ENCODE peak calls at places on chromosomes 3 and 15, in six cellular contexts. One of them, this sample, is unnamed.

GRCh38 chr3:11238057-11238456 is 34.1 kb upstream of the ATG7 start:
- DNase-seq in hepatocyte: peak; percentile 23
- DNase-seq in IMR-90: peak; percentile 95
- DNase-seq in RWPE2: no peak
- DNase-seq in AG10803: peak; percentile 94
- DNase-seq in endothelial cell of umbilical vein: peak; percentile 48
- DNase-seq in this sample: no peak

GRCh38 chr3:242986-243706 is 46.6 kb downstream of the CHL1 start:
- DNase-seq in hepatocyte: no peak
- DNase-seq in IMR-90: peak; percentile 92
- DNase-seq in RWPE2: no peak
- DNase-seq in AG10803: peak; percentile 2
- DNase-seq in endothelial cell of umbilical vein: no peak
- DNase-seq in this sample: no peak

GRCh38 chr15:74060251-74060650 is 22.1 kb downstream of the GOLGA6A start:
- DNase-seq in hepatocyte: no peak
- DNase-seq in IMR-90: no peak
- DNase-seq in RWPE2: peak; percentile 47
- DNase-seq in AG10803: no peak
- DNase-seq in endothelial cell of umbilical vein: no peak
- DNase-seq in this sample: no peak

GRCh38 chr15:88909956-88910831 is 3.0 kb downstream of the MFGE8 start:
- DNase-seq in hepatocyte: no peak
- DNase-seq in IMR-90: no peak
- DNase-seq in RWPE2: no peak
- DNase-seq in AG10803: peak; percentile 73
- DNase-seq in endothelial cell of umbilical vein: no peak
- DNase-seq in this sample: no peak

GRCh38 chr3:111652492-111653180 is 57.5 kb upstream of the ZBED2 start:
- DNase-seq in hepatocyte: no peak
- DNase-seq in IMR-90: no peak
- DNase-seq in RWPE2: no peak
- DNase-seq in AG10803: no peak
- DNase-seq in endothelial cell of umbilical vein: no peak
- DNase-seq in this sample: no peak

GRCh38 chr3:198064420-198064819 is 104.4 kb downstream of the LMLN start:
- DNase-seq in hepatocyte: no peak
- DNase-seq in IMR-90: no peak
- DNase-seq in RWPE2: no peak
- DNase-seq in AG10803: no peak
- DNase-seq in endothelial cell of umbilical vein: no peak
- DNase-seq in this sample: no peak

GRCh38 chr3:132399054-132399929 is 18.0 kb upstream of the DNAJC13 start:
- DNase-seq in hepatocyte: peak; percentile 68
- DNase-seq in IMR-90: peak; percentile 68
- DNase-seq in RWPE2: no peak
- DNase-seq in AG10803: peak; percentile 69
- DNase-seq in endothelial cell of umbilical vein: peak; percentile 58
- DNase-seq in this sample: no peak

GRCh38 chr15:41975679-41976078 is 3.3 kb upstream of the EHD4 start:
- DNase-seq in hepatocyte: no peak
- DNase-seq in IMR-90: no peak
- DNase-seq in RWPE2: no peak
- DNase-seq in AG10803: no peak
- DNase-seq in endothelial cell of umbilical vein: no peak
- DNase-seq in this sample: no peak

GRCh38 chr15:91627473-91628309 is 225.8 kb upstream of the SLCO3A1 start:
- DNase-seq in hepatocyte: peak; percentile 8
- DNase-seq in IMR-90: peak; percentile 10
- DNase-seq in RWPE2: no peak
- DNase-seq in AG10803: peak; percentile 59
- DNase-seq in endothelial cell of umbilical vein: no peak
- DNase-seq in this sample: no peak

GRCh38 chr15:67807141-67807540 is 18.2 kb upstream of the SKOR1 start:
- DNase-seq in hepatocyte: no peak
- DNase-seq in IMR-90: no peak
- DNase-seq in RWPE2: no peak
- DNase-seq in AG10803: no peak
- DNase-seq in endothelial cell of umbilical vein: no peak
- DNase-seq in this sample: no peak

GRCh38 chr3:30401971-30402370 is 204.4 kb upstream of the TGFBR2 start:
- DNase-seq in hepatocyte: no peak
- DNase-seq in IMR-90: peak; percentile 66
- DNase-seq in RWPE2: no peak
- DNase-seq in AG10803: peak; percentile 45
- DNase-seq in endothelial cell of umbilical vein: no peak
- DNase-seq in this sample: no peak

GRCh38 chr15:78642341-78642740 is 1.3 kb upstream of the CHRNB4 start:
- DNase-seq in hepatocyte: no peak
- DNase-seq in IMR-90: no peak
- DNase-seq in RWPE2: no peak
- DNase-seq in AG10803: no peak
- DNase-seq in endothelial cell of umbilical vein: no peak
- DNase-seq in this sample: no peak

GRCh38 chr3:126110431-126111125 is 26.7 kb upstream of the SLC41A3 start:
- DNase-seq in hepatocyte: peak; percentile 1
- DNase-seq in IMR-90: no peak
- DNase-seq in RWPE2: no peak
- DNase-seq in AG10803: no peak
- DNase-seq in endothelial cell of umbilical vein: no peak
- DNase-seq in this sample: no peak

GRCh38 chr3:138829097-138829496 is 5.6 kb downstream of the PIK3CB start:
- DNase-seq in hepatocyte: no peak
- DNase-seq in IMR-90: no peak
- DNase-seq in RWPE2: no peak
- DNase-seq in AG10803: no peak
- DNase-seq in endothelial cell of umbilical vein: no peak
- DNase-seq in this sample: no peak

GRCh38 chr3:138833908-138834358 is 795 bp downstream of the PIK3CB start:
- DNase-seq in hepatocyte: no peak
- DNase-seq in IMR-90: peak; percentile 24
- DNase-seq in RWPE2: no peak
- DNase-seq in AG10803: peak; percentile 44
- DNase-seq in endothelial cell of umbilical vein: peak; percentile 48
- DNase-seq in this sample: no peak

GRCh38 chr3:138834359-138835176 is at the start of gene PIK3CB:
- DNase-seq in hepatocyte: peak; percentile 96
- DNase-seq in IMR-90: peak; percentile 62
- DNase-seq in RWPE2: peak; percentile 86
- DNase-seq in AG10803: peak; percentile 81
- DNase-seq in endothelial cell of umbilical vein: peak; percentile 85
- DNase-seq in this sample: peak; percentile 95

GRCh38 chr3:138827222-138827621 is 7.5 kb downstream of the PIK3CB start:
- DNase-seq in hepatocyte: no peak
- DNase-seq in IMR-90: no peak
- DNase-seq in RWPE2: no peak
- DNase-seq in AG10803: no peak
- DNase-seq in endothelial cell of umbilical vein: no peak
- DNase-seq in this sample: no peak

GRCh38 chr3:138829886-138830510 is 4.7 kb downstream of the PIK3CB start:
- DNase-seq in hepatocyte: no peak
- DNase-seq in IMR-90: no peak
- DNase-seq in RWPE2: no peak
- DNase-seq in AG10803: no peak
- DNase-seq in endothelial cell of umbilical vein: no peak
- DNase-seq in this sample: no peak
- H3K4me3 ChIP-seq in hepatocyte: no peak overlapping the region
- H3K4me3 ChIP-seq in IMR-90: no peak overlapping the region
- H3K4me3 ChIP-seq in RWPE2: no peak overlapping the region
- H3K4me3 ChIP-seq in AG10803: no peak overlapping the region
- H3K4me3 ChIP-seq in endothelial cell of umbilical vein: no peak overlapping the region
- H3K4me3 ChIP-seq in this sample: no peak overlapping the region

DNA sequence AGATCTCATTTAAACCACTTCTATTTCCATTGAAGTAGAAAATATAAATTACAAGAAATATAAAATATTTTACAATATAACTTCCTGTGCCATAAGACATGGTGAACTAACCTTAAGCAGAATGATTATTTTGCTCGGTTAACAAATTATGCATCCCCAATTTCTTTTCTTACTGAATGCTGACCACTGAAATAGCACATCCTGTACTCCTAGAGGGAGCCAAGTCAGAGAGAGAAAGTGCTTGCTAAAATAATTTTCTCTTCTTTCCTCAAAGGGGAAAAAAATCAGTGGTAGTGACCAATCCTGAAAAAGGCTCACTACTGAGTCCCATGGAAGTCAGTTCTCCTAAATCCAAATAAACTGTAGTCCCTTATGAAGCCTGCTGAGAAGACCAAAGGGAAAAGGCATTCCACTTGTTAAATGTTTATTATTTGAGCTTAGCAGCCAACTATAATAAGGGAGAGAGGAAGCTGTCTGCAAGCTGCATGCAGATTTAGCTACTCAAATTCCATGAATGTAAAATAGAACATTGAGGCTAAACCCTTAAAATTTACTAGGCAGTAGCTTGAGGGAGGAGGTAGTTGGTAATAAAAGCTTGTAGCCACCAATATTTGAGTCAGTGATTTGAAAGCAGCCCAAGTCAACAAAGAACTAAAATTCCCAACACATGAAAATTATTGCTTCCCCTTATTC is 33.1 kb downstream of the CEP152 start:
- DNase-seq in hepatocyte: no peak
- DNase-seq in IMR-90: peak; percentile 38
- DNase-seq in RWPE2: no peak
- DNase-seq in AG10803: no peak
- DNase-seq in endothelial cell of umbilical vein: no peak
- DNase-seq in this sample: no peak
- TF ChIP-seq CTCF in hepatocyte: no peak
- TF ChIP-seq CTCF in IMR-90: no peak
- TF ChIP-seq CTCF in RWPE2: no peak
- TF ChIP-seq CTCF in AG10803: no peak
- TF ChIP-seq CTCF in endothelial cell of umbilical vein: no peak
- TF ChIP-seq CTCF in this sample: no peak

DNA sequence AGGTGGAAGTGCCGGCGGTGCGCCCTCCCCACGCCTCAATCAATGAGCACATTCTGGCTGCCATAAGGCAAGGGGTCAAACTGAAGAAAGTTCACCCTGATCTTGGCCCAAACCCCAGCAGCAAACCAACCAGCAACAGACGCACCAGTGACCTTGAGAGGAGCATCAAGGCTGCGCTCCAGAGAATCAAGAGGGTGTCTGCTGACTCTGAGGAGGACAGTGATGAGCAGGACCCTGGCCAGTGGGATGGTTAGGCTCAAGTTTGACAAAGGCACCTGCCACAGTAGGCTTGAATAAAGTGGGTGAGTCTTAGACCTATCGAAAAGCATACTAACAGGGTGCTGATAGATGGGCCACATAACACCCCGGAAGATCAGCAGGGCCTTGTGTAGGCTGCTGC is 23.9 kb downstream of the WHAMM start:
- DNase-seq in hepatocyte: no peak
- DNase-seq in IMR-90: no peak
- DNase-seq in RWPE2: no peak
- DNase-seq in AG10803: no peak
- DNase-seq in endothelial cell of umbilical vein: no peak
- DNase-seq in this sample: no peak
- H3K4me3 ChIP-seq in hepatocyte: no peak overlapping the region
- H3K4me3 ChIP-seq in IMR-90: no peak overlapping the region
- H3K4me3 ChIP-seq in RWPE2: no peak overlapping the region
- H3K4me3 ChIP-seq in AG10803: no peak overlapping the region
- H3K4me3 ChIP-seq in endothelial cell of umbilical vein: no peak overlapping the region
- H3K4me3 ChIP-seq in this sample: no peak overlapping the region

GRCh38 chr15:70557506-70558258 is 205.7 kb downstream of the UACA start:
- DNase-seq in hepatocyte: no peak
- DNase-seq in IMR-90: no peak
- DNase-seq in RWPE2: no peak
- DNase-seq in AG10803: no peak
- DNase-seq in endothelial cell of umbilical vein: no peak
- DNase-seq in this sample: no peak

GRCh38 chr15:70558406-70559222 is 204.7 kb downstream of the UACA start:
- DNase-seq in hepatocyte: no peak
- DNase-seq in IMR-90: no peak
- DNase-seq in RWPE2: no peak
- DNase-seq in AG10803: no peak
- DNase-seq in endothelial cell of umbilical vein: no peak
- DNase-seq in this sample: no peak

GRCh38 chr15:70559840-70560239 is 203.5 kb downstream of the UACA start:
- DNase-seq in hepatocyte: no peak
- DNase-seq in IMR-90: no peak
- DNase-seq in RWPE2: no peak
- DNase-seq in AG10803: no peak
- DNase-seq in endothelial cell of umbilical vein: no peak
- DNase-seq in this sample: no peak

GRCh38 chr15:70560617-70561328 is 202.6 kb downstream of the UACA start:
- DNase-seq in hepatocyte: no peak
- DNase-seq in IMR-90: no peak
- DNase-seq in RWPE2: no peak
- DNase-seq in AG10803: no peak
- DNase-seq in endothelial cell of umbilical vein: no peak
- DNase-seq in this sample: no peak

GRCh38 chr15:70559223-70559823 is 204.0 kb downstream of the UACA start:
- DNase-seq in hepatocyte: peak; percentile 34
- DNase-seq in IMR-90: peak; percentile 44
- DNase-seq in RWPE2: no peak
- DNase-seq in AG10803: peak; percentile 18
- DNase-seq in endothelial cell of umbilical vein: peak; percentile 55
- DNase-seq in this sample: no peak
- TF ChIP-seq CTCF in hepatocyte: no peak
- TF ChIP-seq CTCF in IMR-90: no peak
- TF ChIP-seq CTCF in RWPE2: no peak
- TF ChIP-seq CTCF in AG10803: no peak
- TF ChIP-seq CTCF in endothelial cell of umbilical vein: no peak
- TF ChIP-seq CTCF in this sample: no peak

GRCh38 chr3:57893156-57893555 is 115.1 kb upstream of the FLNB start:
- DNase-seq in hepatocyte: no peak
- DNase-seq in IMR-90: no peak
- DNase-seq in RWPE2: no peak
- DNase-seq in AG10803: no peak
- DNase-seq in endothelial cell of umbilical vein: no peak
- DNase-seq in this sample: no peak

GRCh38 chr3:57889807-57890206 is 118.4 kb upstream of the FLNB start:
- DNase-seq in hepatocyte: no peak
- DNase-seq in IMR-90: peak; percentile 18
- DNase-seq in RWPE2: no peak
- DNase-seq in AG10803: peak; percentile 9
- DNase-seq in endothelial cell of umbilical vein: peak; percentile 40
- DNase-seq in this sample: no peak

GRCh38 chr3:57893668-57894067 is 114.6 kb upstream of the FLNB start:
- DNase-seq in hepatocyte: no peak
- DNase-seq in IMR-90: no peak
- DNase-seq in RWPE2: no peak
- DNase-seq in AG10803: no peak
- DNase-seq in endothelial cell of umbilical vein: no peak
- DNase-seq in this sample: no peak

GRCh38 chr3:57892423-57892822 is 115.8 kb upstream of the FLNB start:
- DNase-seq in hepatocyte: no peak
- DNase-seq in IMR-90: peak; percentile 33
- DNase-seq in RWPE2: no peak
- DNase-seq in AG10803: peak; percentile 9
- DNase-seq in endothelial cell of umbilical vein: no peak
- DNase-seq in this sample: no peak

GRCh38 chr3:57890874-57891273 is 117.3 kb upstream of the FLNB start:
- DNase-seq in hepatocyte: no peak
- DNase-seq in IMR-90: peak; percentile 37
- DNase-seq in RWPE2: no peak
- DNase-seq in AG10803: peak; percentile 17
- DNase-seq in endothelial cell of umbilical vein: no peak
- DNase-seq in this sample: no peak
- H3K4me3 ChIP-seq in hepatocyte: no peak overlapping the region
- H3K4me3 ChIP-seq in IMR-90: no peak overlapping the region
- H3K4me3 ChIP-seq in RWPE2: no peak overlapping the region
- H3K4me3 ChIP-seq in AG10803: no peak overlapping the region
- H3K4me3 ChIP-seq in endothelial cell of umbilical vein: no peak overlapping the region
- H3K4me3 ChIP-seq in this sample: no peak overlapping the region